ENCODE peak calls at places on chromosomes 5 and 9, in four cellular contexts. One of them, this sample, is unnamed.

GRCh38 chr5:59193616-59194319 is 610.9 kb downstream of the RAB3C start:
- DNase-seq in H9: no peak
- DNase-seq in memory B cell: no peak
- DNase-seq in cardiac muscle cell: peak
- DNase-seq in this sample: no peak

GRCh38 chr5:392431-392988 is 50.5 kb upstream of the EXOC3 start:
- DNase-seq in H9: peak
- DNase-seq in memory B cell: no peak
- DNase-seq in cardiac muscle cell: no peak
- DNase-seq in this sample: peak

GRCh38 chr9:127755558-127756060 is 20.5 kb upstream of the TOR2A start:
- DNase-seq in H9: no peak
- DNase-seq in memory B cell: no peak
- DNase-seq in cardiac muscle cell: no peak
- DNase-seq in this sample: no peak

GRCh38 chr9:105883847-105884246 is 189.5 kb downstream of the TMEM38B start:
- DNase-seq in H9: no peak
- DNase-seq in memory B cell: no peak
- DNase-seq in cardiac muscle cell: no peak
- DNase-seq in this sample: no peak

GRCh38 chr9:131436386-131436785 is 42.5 kb downstream of the PRRC2B start:
- DNase-seq in H9: peak
- DNase-seq in memory B cell: no peak
- DNase-seq in cardiac muscle cell: no peak
- DNase-seq in this sample: no peak

GRCh38 chr5:89546658-89547057 is 663.7 kb upstream of the MEF2C start:
- DNase-seq in H9: no peak
- DNase-seq in memory B cell: no peak
- DNase-seq in cardiac muscle cell: no peak
- DNase-seq in this sample: no peak

GRCh38 chr9:6973089-6973488 is 215.3 kb downstream of the KDM4C start:
- DNase-seq in H9: no peak
- DNase-seq in memory B cell: no peak
- DNase-seq in cardiac muscle cell: no peak
- DNase-seq in this sample: no peak

GRCh38 chr9:120436937-120437592 is 142.9 kb downstream of the CDK5RAP2 start:
- DNase-seq in H9: no peak
- DNase-seq in memory B cell: no peak
- DNase-seq in cardiac muscle cell: peak
- DNase-seq in this sample: peak

GRCh38 chr9:3181049-3181953 is 337.4 kb upstream of the PUM3 start:
- DNase-seq in H9: peak
- DNase-seq in memory B cell: no peak
- DNase-seq in cardiac muscle cell: peak
- DNase-seq in this sample: peak

GRCh38 chr5:138668981-138669380 is 84.2 kb upstream of the CTNNA1 start:
- DNase-seq in H9: no peak
- DNase-seq in memory B cell: no peak
- DNase-seq in cardiac muscle cell: no peak
- DNase-seq in this sample: no peak